ENCODE peak calls at places on chromosomes 3 and 15, in six cellular contexts. One of them, this sample, is unnamed. For H3K36me3, the result is how much of the 10 kb centered on the place peaks cover.

GRCh38 chr15:50262533-50262932 is 3.0 kb downstream of the HDC start:
- DNase-seq in astrocyte: no peak
- DNase-seq in SJSA1: no peak
- DNase-seq in heart left ventricle: no peak
- DNase-seq in aorta: no peak
- DNase-seq in H7: no peak
- DNase-seq in this sample: no peak

GRCh38 chr15:78392430-78392829 is 45.6 kb upstream of the IREB2 start:
- DNase-seq in astrocyte: no peak
- DNase-seq in SJSA1: no peak
- DNase-seq in heart left ventricle: no peak
- DNase-seq in aorta: no peak
- DNase-seq in H7: no peak
- DNase-seq in this sample: no peak

GRCh38 chr3:10443272-10443671 is 62.1 kb downstream of the ATP2B2 start:
- DNase-seq in astrocyte: no peak
- DNase-seq in SJSA1: no peak
- DNase-seq in heart left ventricle: no peak
- DNase-seq in aorta: peak
- DNase-seq in H7: peak
- DNase-seq in this sample: no peak

GRCh38 chr3:4726549-4726948 is 233.4 kb downstream of the ITPR1 start:
- DNase-seq in astrocyte: no peak
- DNase-seq in SJSA1: no peak
- DNase-seq in heart left ventricle: no peak
- DNase-seq in aorta: no peak
- DNase-seq in H7: no peak
- DNase-seq in this sample: no peak

GRCh38 chr3:149605902-149606301 is 51.9 kb downstream of the WWTR1 start:
- DNase-seq in astrocyte: peak
- DNase-seq in SJSA1: no peak
- DNase-seq in heart left ventricle: no peak
- DNase-seq in aorta: no peak
- DNase-seq in H7: no peak
- DNase-seq in this sample: peak

GRCh38 chr15:96273317-96274086 is 57.0 kb upstream of the NR2F2 start:
- DNase-seq in astrocyte: peak
- DNase-seq in SJSA1: peak
- DNase-seq in heart left ventricle: no peak
- DNase-seq in aorta: no peak
- DNase-seq in H7: no peak
- DNase-seq in this sample: peak

GRCh38 chr3:40179016-40179415 is 130.5 kb upstream of the EIF1B start:
- DNase-seq in astrocyte: peak
- DNase-seq in SJSA1: peak
- DNase-seq in heart left ventricle: peak
- DNase-seq in aorta: peak
- DNase-seq in H7: peak
- DNase-seq in this sample: peak

GRCh38 chr3:87196879-87197278 is 30.2 kb upstream of the CHMP2B start:
- DNase-seq in astrocyte: no peak
- DNase-seq in SJSA1: no peak
- DNase-seq in heart left ventricle: no peak
- DNase-seq in aorta: no peak
- DNase-seq in H7: no peak
- DNase-seq in this sample: no peak

GRCh38 chr3:58563386-58564035 is 13.7 kb downstream of the FAM107A start:
- DNase-seq in astrocyte: peak
- DNase-seq in SJSA1: peak
- DNase-seq in heart left ventricle: no peak
- DNase-seq in aorta: no peak
- DNase-seq in H7: no peak
- DNase-seq in this sample: no peak

GRCh38 chr15:68700395-68701123 is 120.1 kb downstream of the ANP32A start:
- DNase-seq in astrocyte: peak
- DNase-seq in SJSA1: peak
- DNase-seq in heart left ventricle: peak
- DNase-seq in aorta: peak
- DNase-seq in H7: peak
- DNase-seq in this sample: no peak

GRCh38 chr3:159854500-159855124 is 134.0 kb upstream of the IL12A start:
- DNase-seq in astrocyte: peak
- DNase-seq in SJSA1: peak
- DNase-seq in heart left ventricle: no peak
- DNase-seq in aorta: no peak
- DNase-seq in H7: no peak
- DNase-seq in this sample: peak

GRCh38 chr3:24264748-24265158 is 229.9 kb downstream of the THRB start:
- DNase-seq in astrocyte: peak
- DNase-seq in SJSA1: no peak
- DNase-seq in heart left ventricle: no peak
- DNase-seq in aorta: no peak
- DNase-seq in H7: peak
- DNase-seq in this sample: no peak

GRCh38 chr3:188233320-188233719 is 79.4 kb downstream of the LPP start:
- DNase-seq in astrocyte: peak
- DNase-seq in SJSA1: no peak
- DNase-seq in heart left ventricle: no peak
- DNase-seq in aorta: no peak
- DNase-seq in H7: no peak
- DNase-seq in this sample: no peak

GRCh38 chr3:113219605-113220300 is 8.4 kb downstream of the BOC start:
- DNase-seq in astrocyte: no peak
- DNase-seq in SJSA1: no peak
- DNase-seq in heart left ventricle: no peak
- DNase-seq in aorta: no peak
- DNase-seq in H7: no peak
- DNase-seq in this sample: no peak

GRCh38 chr3:40211579-40211978 is 97.9 kb upstream of the EIF1B start:
- DNase-seq in astrocyte: peak
- DNase-seq in SJSA1: no peak
- DNase-seq in heart left ventricle: no peak
- DNase-seq in aorta: no peak
- DNase-seq in H7: no peak
- DNase-seq in this sample: no peak

GRCh38 chr15:52679232-52680040 is at the start of gene ATOSA:
- DNase-seq in astrocyte: peak
- DNase-seq in SJSA1: peak
- DNase-seq in heart left ventricle: peak
- DNase-seq in aorta: peak
- DNase-seq in H7: peak
- DNase-seq in this sample: no peak

GRCh38 chr3:15630646-15631350 is 29.3 kb downstream of the BTD start:
- DNase-seq in astrocyte: peak
- DNase-seq in SJSA1: peak
- DNase-seq in heart left ventricle: no peak
- DNase-seq in aorta: no peak
- DNase-seq in H7: no peak
- DNase-seq in this sample: peak

GRCh38 chr3:62169871-62170660 is 203.3 kb downstream of the FEZF2 start:
- DNase-seq in astrocyte: peak
- DNase-seq in SJSA1: no peak
- DNase-seq in heart left ventricle: no peak
- DNase-seq in aorta: no peak
- DNase-seq in H7: no peak
- DNase-seq in this sample: no peak

GRCh38 chr3:10444511-10444910 is 60.9 kb downstream of the ATP2B2 start:
- DNase-seq in astrocyte: no peak
- DNase-seq in SJSA1: no peak
- DNase-seq in heart left ventricle: no peak
- DNase-seq in aorta: no peak
- DNase-seq in H7: peak
- DNase-seq in this sample: no peak

GRCh38 chr3:17994167-17994566 is 251.7 kb upstream of the TBC1D5 start:
- DNase-seq in astrocyte: no peak
- DNase-seq in SJSA1: no peak
- DNase-seq in heart left ventricle: no peak
- DNase-seq in aorta: no peak
- DNase-seq in H7: no peak
- DNase-seq in this sample: no peak

GRCh38 chr3:152460936-152461335 is 192.2 kb downstream of the MBNL1 start:
- DNase-seq in astrocyte: no peak
- DNase-seq in SJSA1: no peak
- DNase-seq in heart left ventricle: no peak
- DNase-seq in aorta: no peak
- DNase-seq in H7: no peak
- DNase-seq in this sample: no peak

GRCh38 chr15:78811124-78811824 is at the start of gene ADAMTS7:
- DNase-seq in astrocyte: peak
- DNase-seq in SJSA1: peak
- DNase-seq in heart left ventricle: peak
- DNase-seq in aorta: peak
- DNase-seq in H7: peak
- DNase-seq in this sample: no peak

GRCh38 chr3:10352146-10352911 is 31.4 kb upstream of the SEC13 start:
- DNase-seq in astrocyte: peak
- DNase-seq in SJSA1: peak
- DNase-seq in heart left ventricle: no peak
- DNase-seq in aorta: no peak
- DNase-seq in H7: no peak
- DNase-seq in this sample: peak

GRCh38 chr3:69568926-69569325 is 170.3 kb upstream of the MITF start:
- DNase-seq in astrocyte: no peak
- DNase-seq in SJSA1: no peak
- DNase-seq in heart left ventricle: no peak
- DNase-seq in aorta: no peak
- DNase-seq in H7: no peak
- DNase-seq in this sample: peak

GRCh38 chr3:24545917-24546316 is 51.3 kb upstream of the THRB start:
- DNase-seq in astrocyte: no peak
- DNase-seq in SJSA1: no peak
- DNase-seq in heart left ventricle: no peak
- DNase-seq in aorta: peak
- DNase-seq in H7: no peak
- DNase-seq in this sample: no peak

DNA sequence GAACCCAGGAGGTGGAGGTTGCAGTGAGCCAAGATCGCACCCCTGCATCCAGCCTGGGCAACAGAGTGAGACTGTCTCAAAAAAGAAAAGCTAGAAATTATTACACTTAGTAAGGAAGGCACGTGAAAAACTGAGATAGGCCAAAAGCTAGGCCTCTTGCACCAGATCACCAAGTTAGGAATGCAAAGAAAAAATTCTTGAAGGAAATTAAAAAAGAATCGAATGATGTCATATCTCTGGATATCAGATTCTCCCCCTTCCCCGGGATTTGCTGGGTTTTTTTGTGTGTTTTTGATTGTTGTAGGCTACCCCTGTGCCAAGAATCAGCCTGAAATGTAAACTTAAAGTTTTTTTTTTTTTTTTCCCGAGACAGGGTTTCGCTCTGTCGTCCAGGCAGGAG is 17.4 kb downstream of the PTPN23 start:
- DNase-seq in astrocyte: no peak
- DNase-seq in SJSA1: no peak
- DNase-seq in heart left ventricle: no peak
- DNase-seq in aorta: no peak
- DNase-seq in H7: no peak
- DNase-seq in this sample: no peak
- H3K36me3 ChIP-seq in astrocyte: under half
- H3K36me3 ChIP-seq in SJSA1: under half
- H3K36me3 ChIP-seq in heart left ventricle: under half
- H3K36me3 ChIP-seq in aorta: under half
- H3K36me3 ChIP-seq in H7: under half
- H3K36me3 ChIP-seq in this sample: under half

GRCh38 chr15:83284563-83285283 is at the start of gene BNC1:
- DNase-seq in astrocyte: no peak
- DNase-seq in SJSA1: peak
- DNase-seq in heart left ventricle: no peak
- DNase-seq in aorta: no peak
- DNase-seq in H7: peak
- DNase-seq in this sample: no peak
- H3K4me3 ChIP-seq in astrocyte: peak
- H3K4me3 ChIP-seq in SJSA1: peak
- H3K4me3 ChIP-seq in heart left ventricle: peak
- H3K4me3 ChIP-seq in aorta: peak
- H3K4me3 ChIP-seq in H7: peak
- H3K4me3 ChIP-seq in this sample: peak

GRCh38 chr3:194422188-194422587 is 23.1 kb upstream of the GP5 start:
- DNase-seq in astrocyte: peak
- DNase-seq in SJSA1: no peak
- DNase-seq in heart left ventricle: no peak
- DNase-seq in aorta: no peak
- DNase-seq in H7: no peak
- DNase-seq in this sample: peak

GRCh38 chr3:194424373-194424772 is 25.3 kb upstream of the GP5 start:
- DNase-seq in astrocyte: no peak
- DNase-seq in SJSA1: no peak
- DNase-seq in heart left ventricle: no peak
- DNase-seq in aorta: no peak
- DNase-seq in H7: no peak
- DNase-seq in this sample: no peak

GRCh38 chr3:194423317-194423716 is 24.3 kb upstream of the GP5 start:
- DNase-seq in astrocyte: no peak
- DNase-seq in SJSA1: no peak
- DNase-seq in heart left ventricle: no peak
- DNase-seq in aorta: no peak
- DNase-seq in H7: no peak
- DNase-seq in this sample: no peak

GRCh38 chr3:194424953-194425352 is 25.9 kb upstream of the GP5 start:
- DNase-seq in astrocyte: no peak
- DNase-seq in SJSA1: no peak
- DNase-seq in heart left ventricle: no peak
- DNase-seq in aorta: no peak
- DNase-seq in H7: no peak
- DNase-seq in this sample: no peak

DNA sequence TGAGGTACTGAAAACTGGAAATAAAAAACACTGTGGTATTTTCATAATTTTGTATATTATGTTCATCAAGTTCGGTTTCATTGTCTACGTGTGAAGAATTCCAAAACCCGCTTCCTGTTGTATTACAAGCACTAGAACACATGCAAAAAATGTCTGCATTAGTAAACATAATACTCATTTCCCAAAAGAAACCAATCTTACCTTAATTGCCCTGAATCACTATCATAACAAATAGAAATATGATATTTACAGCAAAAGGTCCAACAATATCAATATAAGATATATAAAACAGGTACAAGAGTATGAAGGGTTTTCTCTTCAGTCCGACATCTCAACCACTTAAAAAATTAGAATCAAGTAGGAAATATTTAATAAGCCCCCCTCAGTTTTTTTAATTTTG is 26.3 kb upstream of the GP5 start:
- DNase-seq in astrocyte: no peak
- DNase-seq in SJSA1: no peak
- DNase-seq in heart left ventricle: no peak
- DNase-seq in aorta: no peak
- DNase-seq in H7: no peak
- DNase-seq in this sample: no peak
- H3K36me3 ChIP-seq in astrocyte: under half
- H3K36me3 ChIP-seq in SJSA1: half or more
- H3K36me3 ChIP-seq in heart left ventricle: half or more
- H3K36me3 ChIP-seq in aorta: under half
- H3K36me3 ChIP-seq in H7: under half
- H3K36me3 ChIP-seq in this sample: under half

DNA sequence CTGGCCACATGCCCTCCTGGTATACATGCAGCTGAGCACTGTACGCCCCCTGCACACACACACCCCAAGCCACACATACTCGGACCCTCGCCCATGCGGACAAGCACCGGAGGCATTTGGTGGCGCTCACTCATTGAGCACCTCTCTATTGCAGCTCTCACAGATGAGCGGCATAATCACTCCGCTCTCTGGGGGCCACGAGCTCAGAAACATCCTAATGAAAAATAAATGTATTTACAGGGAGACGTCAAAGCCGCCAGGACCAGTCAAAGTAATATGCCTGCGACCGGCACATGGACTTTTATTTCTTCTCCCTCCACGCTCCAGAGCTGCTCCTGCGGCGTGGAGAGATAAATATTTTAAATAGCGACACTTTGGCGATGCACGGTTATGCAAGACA is 48.3 kb downstream of the CACNA2D2 start:
- DNase-seq in astrocyte: no peak
- DNase-seq in SJSA1: no peak
- DNase-seq in heart left ventricle: no peak
- DNase-seq in aorta: no peak
- DNase-seq in H7: no peak
- DNase-seq in this sample: no peak
- H3K4me3 ChIP-seq in astrocyte: no peak
- H3K4me3 ChIP-seq in SJSA1: no peak
- H3K4me3 ChIP-seq in heart left ventricle: no peak
- H3K4me3 ChIP-seq in aorta: no peak
- H3K4me3 ChIP-seq in H7: no peak
- H3K4me3 ChIP-seq in this sample: no peak

This sample was measured in BJ.